ENCODE peak calls at places on chromosomes 6 and 20, in six cellular contexts. Z, H, W, J, I and B are unnamed samples. For H3K4me1, the result is how much of the 10 kb centered on the place peaks cover.

GRCh38 chr6:38213275-38213674 is 393.7 kb downstream of the ZFAND3 start:
- DNase-seq in Z (no peak), H (no peak), W (peak), J (no peak), I (no peak), B (no peak)

GRCh38 chr20:50521709-50522674 is 11.8 kb downstream of the PTPN1 start:
- DNase-seq in Z (peak), H (no peak), W (no peak), J (no peak), I (no peak), B (no peak)

GRCh38 chr6:170344631-170345576 is 38.3 kb downstream of the FAM120B start:
- DNase-seq in Z (peak), H (no peak), W (peak), J (peak), I (peak), B (peak)

GRCh38 chr6:43496370-43497128 is 13.6 kb downstream of the LRRC73 start:
- DNase-seq in Z (peak), H (peak), W (no peak), J (peak), I (peak), B (peak)

GRCh38 chr20:20229595-20229994 is 138.3 kb upstream of the INSM1 start:
- DNase-seq in Z (peak), H (no peak), W (peak), J (no peak), I (no peak), B (no peak)

GRCh38 chr6:26258199-26258977 is 106.6 kb upstream of the BTN3A2 start:
- DNase-seq in Z (no peak), H (peak), W (peak), J (no peak), I (no peak), B (no peak)

GRCh38 chr6:7146079-7146828 is 38.5 kb downstream of the RREB1 start:
- DNase-seq in Z (peak), H (no peak), W (peak), J (peak), I (peak), B (peak)

GRCh38 chr6:136290406-136291010 is 862 bp upstream of the BCLAF1 start:
- DNase-seq in Z (peak), H (peak), W (peak), J (peak), I (peak), B (peak)

GRCh38 chr20:25399038-25399430 is 8.4 kb upstream of the ABHD12 start:
- DNase-seq in Z (peak), H (peak), W (peak), J (peak), I (peak), B (peak)

GRCh38 chr20:36340593-36340990 is 34.5 kb downstream of the DLGAP4 start:
- DNase-seq in Z (no peak), H (no peak), W (peak), J (no peak), I (no peak), B (no peak)

GRCh38 chr20:46509523-46509922 is 3.8 kb downstream of the ZNF334 start:
- DNase-seq in Z (no peak), H (no peak), W (no peak), J (no peak), I (no peak), B (no peak)

GRCh38 chr20:63951398-63952209 is 4.6 kb downstream of the UCKL1 start:
- DNase-seq in Z (no peak), H (no peak), W (no peak), J (no peak), I (no peak), B (no peak)

GRCh38 chr20:13336308-13337089 is 115.4 kb downstream of the ISM1 start:
- DNase-seq in Z (peak), H (no peak), W (peak), J (no peak), I (no peak), B (no peak)

GRCh38 chr20:36544134-36545018 is 3.1 kb downstream of the MYL9 start:
- DNase-seq in Z (peak), H (no peak), W (peak), J (no peak), I (peak), B (no peak)

GRCh38 chr20:62122659-62123449 is 579 bp downstream of the LSM14B start:
- DNase-seq in Z (peak), H (peak), W (peak), J (peak), I (peak), B (no peak)

GRCh38 chr6:28531479-28532128 is 5.9 kb downstream of the GPX5 start:
- DNase-seq in Z (no peak), H (peak), W (peak), J (peak), I (no peak), B (no peak)

GRCh38 chr6:37092851-37093727 is 76.9 kb upstream of the PIM1 start:
- DNase-seq in Z (peak), H (no peak), W (no peak), J (no peak), I (no peak), B (peak)

GRCh38 chr6:158606935-158607334 is 37.6 kb downstream of the DYNLT1 start:
- DNase-seq in Z (no peak), H (no peak), W (no peak), J (no peak), I (no peak), B (no peak)

GRCh38 chr6:71533939-71534379 is 245.3 kb downstream of the OGFRL1 start:
- DNase-seq in Z (peak), H (no peak), W (peak), J (peak), I (peak), B (no peak)

GRCh38 chr6:108132863-108133262 is 33.0 kb upstream of the NR2E1 start:
- DNase-seq in Z (no peak), H (no peak), W (no peak), J (no peak), I (no peak), B (no peak)
- TF ChIP-seq EZH2 in Z (no peak), H (peak), W (no peak), J (no peak), I (no peak), B (no peak)

GRCh38 chr6:2854394-2854982 is 12.8 kb upstream of the SERPINB1 start:
- DNase-seq in Z (no peak), H (no peak), W (no peak), J (no peak), I (no peak), B (no peak)

GRCh38 chr6:2857185-2857579 is 15.5 kb upstream of the SERPINB1 start:
- DNase-seq in Z (no peak), H (no peak), W (no peak), J (no peak), I (no peak), B (no peak)

GRCh38 chr6:2852921-2853322 is 11.3 kb upstream of the SERPINB1 start:
- DNase-seq in Z (no peak), H (no peak), W (no peak), J (no peak), I (no peak), B (no peak)

GRCh38 chr6:2853766-2854393 is 12.2 kb upstream of the SERPINB1 start:
- DNase-seq in Z (peak), H (peak), W (peak), J (peak), I (peak), B (peak)

GRCh38 chr6:2855061-2855519 is 13.4 kb upstream of the SERPINB1 start:
- DNase-seq in Z (no peak), H (peak), W (no peak), J (no peak), I (no peak), B (no peak)
- H3K4me2 ChIP-seq in Z (no peak), H (peak), W (no peak), J (peak), I (no peak), B (no peak)

DNA sequence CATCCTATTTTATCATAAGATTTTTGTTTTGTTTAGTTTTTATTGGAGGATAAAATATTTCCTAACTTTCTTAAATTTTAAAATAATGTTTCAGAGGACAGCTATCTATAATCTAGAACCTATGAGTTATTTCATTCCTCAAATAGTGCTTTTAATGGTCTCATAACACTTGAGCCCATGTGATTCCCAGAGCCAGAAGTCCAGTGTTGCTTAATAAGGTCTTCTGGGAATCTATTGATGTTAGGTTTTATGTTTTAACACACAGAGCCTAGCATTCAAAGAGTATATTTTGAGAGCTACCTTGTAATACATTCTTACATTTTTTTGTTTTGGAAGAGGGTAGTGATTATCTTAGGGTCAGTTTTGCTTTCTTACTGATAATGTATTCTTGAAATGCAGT is 200.2 kb downstream of the CENPW start:
- DNase-seq in Z (peak), H (no peak), W (no peak), J (no peak), I (no peak), B (no peak)
- H3K4me1 ChIP-seq in Z (under half), H (under half), W (under half), J (under half), I (under half), B (under half)

GRCh38 chr6:162684961-162685360 is 42.6 kb downstream of the PRKN start:
- DNase-seq in Z (no peak), H (no peak), W (no peak), J (no peak), I (peak), B (no peak)

GRCh38 chr6:162690158-162690557 is 37.4 kb downstream of the PRKN start:
- DNase-seq in Z (no peak), H (no peak), W (no peak), J (no peak), I (no peak), B (no peak)
- TF ChIP-seq EZH2 in Z (no peak), H (no peak), W (no peak), J (no peak), I (no peak), B (no peak)